ENCODE peak calls at places on chromosomes 5 and 9, in eight cellular contexts. C is mucosa of descending colon, U is lung, F is body of pancreas, H is thoracic aorta, K is left ventricle myocardium inferior, R is tibial artery, P is endothelial cell of umbilical vein. T is an unnamed sample.

GRCh38 chr5:16570121-16570815 is 46.5 kb downstream of the RETREG1 start:
- DNase-seq in C (no peak), U (no peak), F (no peak), H (no peak), K (no peak), R (no peak), P (no peak), T (no peak)

GRCh38 chr5:65152131-65152530 is 329.6 kb downstream of the ADAMTS6 start:
- DNase-seq in C (no peak), U (no peak), F (no peak), H (no peak), K (no peak), R (no peak), P (no peak), T (no peak)

GRCh38 chr5:116766470-116766947 is 191.9 kb upstream of the SEMA6A start:
- DNase-seq in C (no peak), U (no peak), F (peak; percentile 43), H (no peak), K (no peak), R (no peak), P (no peak), T (no peak)

GRCh38 chr9:16154570-16155078 is 601.8 kb downstream of the CCDC171 start:
- DNase-seq in C (peak; percentile 70), U (no peak), F (peak; percentile 43), H (no peak), K (peak; percentile 30), R (no peak), P (peak; percentile 40), T (no peak)

GRCh38 chr9:12964271-12964670 is 189.5 kb downstream of the LURAP1L start:
- DNase-seq in C (no peak), U (no peak), F (no peak), H (no peak), K (no peak), R (no peak), P (no peak), T (no peak)

GRCh38 chr5:133293953-133294352 is 242.1 kb downstream of the HSPA4 start:
- DNase-seq in C (no peak), U (no peak), F (no peak), H (no peak), K (no peak), R (no peak), P (no peak), T (no peak)

GRCh38 chr5:36138900-36139683 is 12.6 kb downstream of the LMBRD2 start:
- DNase-seq in C (peak; percentile 39), U (no peak), F (no peak), H (no peak), K (no peak), R (no peak), P (no peak), T (no peak)

GRCh38 chr9:113614843-113615648 is 151.5 kb downstream of the RGS3 start:
- DNase-seq in C (no peak), U (no peak), F (peak; percentile 34), H (peak; percentile 66), K (peak; percentile 68), R (no peak), P (no peak), T (no peak)

GRCh38 chr9:8769153-8769552 is 969.6 kb upstream of the DMAC1 start:
- DNase-seq in C (no peak), U (no peak), F (no peak), H (no peak), K (no peak), R (no peak), P (no peak), T (peak; percentile 25)

GRCh38 chr9:129177443-129177790 is 644 bp downstream of the IER5L start:
- DNase-seq in C (no peak), U (no peak), F (no peak), H (no peak), K (no peak), R (no peak), P (no peak), T (no peak)

GRCh38 chr9:72871685-72872084 is 81.2 kb downstream of the ALDH1A1 start:
- DNase-seq in C (no peak), U (no peak), F (no peak), H (no peak), K (no peak), R (no peak), P (peak; percentile 62), T (no peak)

GRCh38 chr9:101564252-101564651 is 30.5 kb downstream of the PPP3R2 start:
- DNase-seq in C (no peak), U (no peak), F (no peak), H (no peak), K (no peak), R (no peak), P (no peak), T (no peak)

GRCh38 chr5:158234323-158235158 is 375.6 kb upstream of the CLINT1 start:
- DNase-seq in C (no peak), U (no peak), F (no peak), H (no peak), K (no peak), R (no peak), P (no peak), T (no peak)

GRCh38 chr9:98455957-98456621 is 200.6 kb upstream of the TBC1D2 start:
- DNase-seq in C (no peak), U (no peak), F (no peak), H (no peak), K (no peak), R (no peak), P (no peak), T (no peak)

GRCh38 chr5:83472508-83473343 is 1.2 kb downstream of the VCAN start:
- DNase-seq in C (peak; percentile 32), U (no peak), F (peak; percentile 29), H (peak; percentile 37), K (peak; percentile 50), R (peak; percentile 84), P (no peak), T (no peak)

GRCh38 chr9:93684161-93684765 is 107.9 kb downstream of the PHF2 start:
- DNase-seq in C (peak; percentile 11), U (peak; percentile 25), F (no peak), H (no peak), K (no peak), R (peak; percentile 35), P (no peak), T (no peak)

GRCh38 chr5:110333384-110333783 is 393.1 kb downstream of the TMEM232 start:
- DNase-seq in C (no peak), U (no peak), F (no peak), H (no peak), K (no peak), R (no peak), P (no peak), T (no peak)
- TF ChIP-seq CTCF in C (no peak), U (no peak), F (no peak), H (no peak), K (peak; percentile 30), R (no peak), P (no peak), T (peak; percentile 33)

DNA sequence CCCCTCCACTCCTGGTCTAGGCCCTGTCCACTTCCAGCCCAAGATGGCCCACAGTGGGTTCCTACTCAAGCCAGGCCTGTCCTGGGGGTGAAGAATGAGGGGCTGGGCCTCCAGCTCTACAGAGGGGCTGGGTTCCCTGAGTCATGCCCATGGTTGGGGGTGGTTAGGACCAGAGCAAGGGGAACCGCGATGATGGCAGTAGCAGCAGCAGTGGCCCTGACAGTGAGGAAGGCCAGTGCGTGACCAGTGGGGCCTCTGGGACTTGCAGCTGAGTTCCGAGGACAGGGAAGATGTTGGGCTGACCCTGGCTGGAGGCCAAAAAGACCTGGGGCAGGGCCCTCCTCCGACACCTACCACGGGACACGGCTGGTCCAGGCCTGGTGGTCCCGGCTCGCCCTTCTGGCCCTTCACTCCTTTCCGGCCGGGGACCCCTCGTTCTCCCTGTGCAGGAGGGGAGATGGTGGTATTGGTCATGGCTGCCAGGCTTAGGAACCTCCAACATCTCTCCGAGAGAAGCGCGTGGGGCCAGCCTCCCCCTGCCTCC is 9.2 kb upstream of the PHYKPL start:
- DNase-seq in C (peak; percentile 32), U (no peak), F (peak; percentile 28), H (no peak), K (no peak), R (no peak), P (no peak), T (no peak)
- H3K4me3 ChIP-seq in C (no peak overlapping the region), U (no peak overlapping the region), F (no peak overlapping the region), H (no peak overlapping the region), K (no peak overlapping the region), R (no peak overlapping the region), P (no peak overlapping the region), T (no peak overlapping the region)

DNA sequence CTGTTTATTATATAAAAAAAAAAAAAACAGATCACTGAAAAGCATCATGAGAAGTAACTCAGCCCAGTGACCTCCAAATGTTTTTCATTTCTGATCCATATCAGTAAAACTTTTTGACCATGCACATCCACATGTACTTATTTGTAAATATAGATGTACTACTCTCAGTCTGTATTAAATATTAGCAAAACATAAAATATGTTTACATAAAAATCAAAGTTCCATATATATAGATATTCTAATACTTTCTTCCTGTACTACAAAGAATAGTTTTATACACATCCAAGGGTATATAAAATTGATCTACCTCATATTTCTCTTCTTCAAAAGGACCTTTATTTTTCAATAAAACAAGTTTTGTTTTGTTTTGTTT is 309.1 kb downstream of the RAB3C start:
- DNase-seq in C (no peak), U (no peak), F (no peak), H (no peak), K (no peak), R (no peak), P (no peak), T (no peak)
- TF ChIP-seq CTCF in C (peak; percentile 8), U (no peak), F (no peak), H (no peak), K (no peak), R (no peak), P (no peak), T (no peak)

GRCh38 chr9:976258-976804 is at the start of gene DMRT3:
- DNase-seq in C (no peak), U (no peak), F (no peak), H (no peak), K (no peak), R (no peak), P (no peak), T (no peak)

GRCh38 chr9:977361-978116 is 1.1 kb downstream of the DMRT3 start:
- DNase-seq in C (no peak), U (no peak), F (no peak), H (no peak), K (no peak), R (no peak), P (no peak), T (no peak)

GRCh38 chr9:978117-978830 is 1.8 kb downstream of the DMRT3 start:
- DNase-seq in C (no peak), U (no peak), F (no peak), H (no peak), K (no peak), R (no peak), P (no peak), T (no peak)

GRCh38 chr9:975740-976257 is 656 bp upstream of the DMRT3 start:
- DNase-seq in C (no peak), U (no peak), F (no peak), H (no peak), K (no peak), R (no peak), P (no peak), T (no peak)

DNA sequence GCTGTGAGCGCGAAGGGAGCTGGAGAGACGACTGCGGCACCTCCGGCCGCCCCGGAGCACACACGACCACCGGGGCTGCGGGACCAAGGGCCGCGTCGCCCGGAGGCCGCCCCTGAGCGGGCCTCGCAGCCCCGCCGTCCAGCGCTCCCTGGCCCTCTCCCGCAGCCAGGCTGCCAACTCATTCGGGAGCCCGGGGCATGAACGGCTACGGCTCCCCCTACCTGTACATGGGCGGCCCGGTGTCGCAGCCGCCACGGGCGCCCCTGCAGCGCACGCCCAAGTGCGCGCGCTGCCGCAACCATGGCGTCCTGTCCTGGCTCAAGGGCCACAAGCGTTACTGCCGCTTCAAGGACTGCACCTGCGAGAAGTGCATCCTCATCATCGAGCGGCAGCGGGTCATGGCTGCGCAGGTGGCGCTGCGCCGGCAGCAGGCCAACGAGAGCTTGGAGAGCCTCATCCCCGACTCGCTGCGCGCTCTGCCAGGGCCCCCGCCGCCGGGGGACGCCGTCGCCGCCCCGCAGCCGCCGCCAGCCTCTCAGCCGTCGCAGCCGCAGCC is 428 bp downstream of the DMRT3 start:
- DNase-seq in C (no peak), U (no peak), F (no peak), H (no peak), K (no peak), R (no peak), P (no peak), T (no peak)
- H3K4me3 ChIP-seq in C (no peak overlapping the region), U (peak overlapping the region; percentile 10), F (no peak overlapping the region), H (peak overlapping the region; percentile 52), K (peak overlapping the region; percentile 30), R (peak overlapping the region; percentile 38), P (no peak overlapping the region), T (no peak overlapping the region)